ENCODE peak calls at places on chromosome 2, in five cellular contexts. One of them, this sample, is unnamed. For H3K4me1, the result is how much of the 10 kb centered on the place peaks cover.

GRCh38 chr2:84314901-84315330 is 144.2 kb downstream of the SUCLG1 start:
- DNase-seq in A549: peak
- DNase-seq in sigmoid colon: peak
- DNase-seq in SK-N-SH: peak
- DNase-seq in GM12878: peak
- DNase-seq in this sample: peak

GRCh38 chr2:235779444-235779896 is 285.6 kb downstream of the AGAP1 start:
- DNase-seq in A549: peak
- DNase-seq in sigmoid colon: peak
- DNase-seq in SK-N-SH: peak
- DNase-seq in GM12878: no peak
- DNase-seq in this sample: peak

GRCh38 chr2:12231288-12231687 is 484.9 kb downstream of the LPIN1 start:
- DNase-seq in A549: no peak
- DNase-seq in sigmoid colon: no peak
- DNase-seq in SK-N-SH: no peak
- DNase-seq in GM12878: no peak
- DNase-seq in this sample: no peak

GRCh38 chr2:23824777-23825212 is 102.1 kb downstream of the ATAD2B start:
- DNase-seq in A549: peak
- DNase-seq in sigmoid colon: no peak
- DNase-seq in SK-N-SH: peak
- DNase-seq in GM12878: peak
- DNase-seq in this sample: no peak

GRCh38 chr2:122758967-122759366 is 1003.5 kb downstream of the TSN start:
- DNase-seq in A549: no peak
- DNase-seq in sigmoid colon: no peak
- DNase-seq in SK-N-SH: no peak
- DNase-seq in GM12878: no peak
- DNase-seq in this sample: no peak

GRCh38 chr2:134301099-134301970 is 47.5 kb downstream of the MGAT5 start:
- DNase-seq in A549: no peak
- DNase-seq in sigmoid colon: no peak
- DNase-seq in SK-N-SH: no peak
- DNase-seq in GM12878: no peak
- DNase-seq in this sample: no peak

GRCh38 chr2:41719756-41720155 is 328.1 kb upstream of the PKDCC start:
- DNase-seq in A549: no peak
- DNase-seq in sigmoid colon: no peak
- DNase-seq in SK-N-SH: no peak
- DNase-seq in GM12878: no peak
- DNase-seq in this sample: no peak

GRCh38 chr2:118509319-118510016 is 338.0 kb downstream of the EN1 start:
- DNase-seq in A549: no peak
- DNase-seq in sigmoid colon: no peak
- DNase-seq in SK-N-SH: no peak
- DNase-seq in GM12878: no peak
- DNase-seq in this sample: no peak

GRCh38 chr2:65710779-65711295 is 278.4 kb upstream of the SPRED2 start:
- DNase-seq in A549: peak
- DNase-seq in sigmoid colon: no peak
- DNase-seq in SK-N-SH: no peak
- DNase-seq in GM12878: no peak
- DNase-seq in this sample: no peak

GRCh38 chr2:162720559-162721271 is 117.9 kb downstream of the KCNH7 start:
- DNase-seq in A549: no peak
- DNase-seq in sigmoid colon: no peak
- DNase-seq in SK-N-SH: no peak
- DNase-seq in GM12878: no peak
- DNase-seq in this sample: no peak

GRCh38 chr2:3478846-3479385 is 40.4 kb downstream of the ADI1 start:
- DNase-seq in A549: no peak
- DNase-seq in sigmoid colon: no peak
- DNase-seq in SK-N-SH: no peak
- DNase-seq in GM12878: no peak
- DNase-seq in this sample: no peak

GRCh38 chr2:230935132-230935435 is 10.0 kb upstream of the GPR55 start:
- DNase-seq in A549: no peak
- DNase-seq in sigmoid colon: no peak
- DNase-seq in SK-N-SH: no peak
- DNase-seq in GM12878: no peak
- DNase-seq in this sample: no peak

GRCh38 chr2:24077535-24077877 is 1.4 kb upstream of the SF3B6 start:
- DNase-seq in A549: no peak
- DNase-seq in sigmoid colon: no peak
- DNase-seq in SK-N-SH: no peak
- DNase-seq in GM12878: no peak
- DNase-seq in this sample: no peak

GRCh38 chr2:40827371-40827770 is 375.5 kb upstream of the SLC8A1 start:
- DNase-seq in A549: no peak
- DNase-seq in sigmoid colon: no peak
- DNase-seq in SK-N-SH: peak
- DNase-seq in GM12878: no peak
- DNase-seq in this sample: no peak

GRCh38 chr2:234970467-234970866 is 18.6 kb downstream of the SH3BP4 start:
- DNase-seq in A549: no peak
- DNase-seq in sigmoid colon: no peak
- DNase-seq in SK-N-SH: no peak
- DNase-seq in GM12878: no peak
- DNase-seq in this sample: no peak

GRCh38 chr2:224538739-224539138 is 46.4 kb downstream of the CUL3 start:
- DNase-seq in A549: no peak
- DNase-seq in sigmoid colon: no peak
- DNase-seq in SK-N-SH: no peak
- DNase-seq in GM12878: no peak
- DNase-seq in this sample: no peak

GRCh38 chr2:38409904-38410167 is 32.8 kb upstream of the ATL2 start:
- DNase-seq in A549: no peak
- DNase-seq in sigmoid colon: no peak
- DNase-seq in SK-N-SH: no peak
- DNase-seq in GM12878: no peak
- DNase-seq in this sample: no peak

GRCh38 chr2:20674974-20675679 is 8.2 kb downstream of the GDF7 start:
- DNase-seq in A549: no peak
- DNase-seq in sigmoid colon: no peak
- DNase-seq in SK-N-SH: no peak
- DNase-seq in GM12878: no peak
- DNase-seq in this sample: no peak

GRCh38 chr2:23009545-23010149 is 375.3 kb upstream of the KLHL29 start:
- DNase-seq in A549: no peak
- DNase-seq in sigmoid colon: peak
- DNase-seq in SK-N-SH: no peak
- DNase-seq in GM12878: no peak
- DNase-seq in this sample: peak

GRCh38 chr2:100739735-100740432 is 80.1 kb upstream of the NPAS2 start:
- DNase-seq in A549: no peak
- DNase-seq in sigmoid colon: no peak
- DNase-seq in SK-N-SH: no peak
- DNase-seq in GM12878: no peak
- DNase-seq in this sample: no peak

GRCh38 chr2:196515041-196515440 is 124.5 kb upstream of the CCDC150 start:
- DNase-seq in A549: no peak
- DNase-seq in sigmoid colon: no peak
- DNase-seq in SK-N-SH: no peak
- DNase-seq in GM12878: no peak
- DNase-seq in this sample: no peak

GRCh38 chr2:229851870-229852269 is 69.9 kb downstream of the TRIP12 start:
- DNase-seq in A549: no peak
- DNase-seq in sigmoid colon: no peak
- DNase-seq in SK-N-SH: no peak
- DNase-seq in GM12878: no peak
- DNase-seq in this sample: no peak

GRCh38 chr2:133780099-133780996 is 212.1 kb upstream of the NCKAP5 start:
- DNase-seq in A549: peak
- DNase-seq in sigmoid colon: no peak
- DNase-seq in SK-N-SH: peak
- DNase-seq in GM12878: peak
- DNase-seq in this sample: peak

GRCh38 chr2:26033270-26033768 is 565 bp upstream of the RAB10 start:
- DNase-seq in A549: peak
- DNase-seq in sigmoid colon: no peak
- DNase-seq in SK-N-SH: no peak
- DNase-seq in GM12878: no peak
- DNase-seq in this sample: no peak

GRCh38 chr2:231726276-231726675 is 18.0 kb downstream of the PTMA start:
- DNase-seq in A549: no peak
- DNase-seq in sigmoid colon: peak
- DNase-seq in SK-N-SH: no peak
- DNase-seq in GM12878: no peak
- DNase-seq in this sample: no peak

DNA sequence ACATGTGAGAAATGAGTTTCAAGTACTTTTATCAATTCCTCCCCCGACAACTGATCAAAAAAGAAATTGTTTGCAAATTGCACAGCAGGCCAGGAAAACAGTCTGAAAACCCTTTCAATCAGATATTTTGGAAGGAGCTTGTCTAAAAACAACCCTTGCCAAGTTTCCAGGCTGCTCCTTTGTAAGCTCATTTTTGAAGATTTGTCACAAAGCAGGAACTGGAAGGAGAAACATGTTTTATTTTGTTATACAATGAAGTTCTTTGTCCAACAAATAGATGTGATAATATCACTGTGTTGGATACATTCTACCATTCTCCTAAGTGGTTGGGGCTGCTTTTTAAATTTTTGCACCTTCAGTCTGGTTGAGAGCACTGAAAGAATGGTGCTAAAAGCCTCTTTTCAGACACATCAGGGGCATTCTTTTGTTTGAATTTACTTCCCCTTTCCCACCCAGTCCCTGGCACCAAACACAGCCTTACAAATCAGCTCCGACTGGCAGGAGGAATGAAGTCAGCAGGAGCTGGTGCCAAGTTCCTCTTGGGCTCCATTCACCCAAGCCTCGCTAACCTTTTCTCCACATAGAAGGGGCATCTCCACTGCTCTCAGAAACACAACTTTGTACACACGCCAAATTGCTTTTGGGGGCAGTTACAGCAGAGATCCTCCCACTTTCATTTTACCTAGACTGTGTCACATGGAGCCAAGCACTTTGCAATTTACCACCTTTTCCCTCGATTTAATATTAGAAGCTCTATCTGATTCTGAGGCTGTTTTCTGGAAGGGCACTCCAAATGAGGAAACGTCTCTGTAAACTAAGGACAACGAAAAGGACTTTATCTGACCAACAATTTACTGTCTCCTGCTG is 88.0 kb downstream of the C1D start:
- DNase-seq in A549: no peak
- DNase-seq in sigmoid colon: no peak
- DNase-seq in SK-N-SH: no peak
- DNase-seq in GM12878: no peak
- DNase-seq in this sample: no peak
- TF ChIP-seq EP300 in A549: no peak
- TF ChIP-seq EP300 in sigmoid colon: no peak
- TF ChIP-seq EP300 in SK-N-SH: no peak
- TF ChIP-seq EP300 in GM12878: no peak
- TF ChIP-seq EP300 in this sample: no peak

GRCh38 chr2:120599656-120600055 is 136.0 kb upstream of the GLI2 start:
- DNase-seq in A549: no peak
- DNase-seq in sigmoid colon: no peak
- DNase-seq in SK-N-SH: no peak
- DNase-seq in GM12878: no peak
- DNase-seq in this sample: no peak
- H3K4me1 ChIP-seq in A549: under half
- H3K4me1 ChIP-seq in sigmoid colon: under half
- H3K4me1 ChIP-seq in SK-N-SH: under half
- H3K4me1 ChIP-seq in GM12878: under half
- H3K4me1 ChIP-seq in this sample: under half

GRCh38 chr2:210210185-210210584 is 15.1 kb downstream of the ACADL start:
- DNase-seq in A549: no peak
- DNase-seq in sigmoid colon: no peak
- DNase-seq in SK-N-SH: no peak
- DNase-seq in GM12878: no peak
- DNase-seq in this sample: no peak

GRCh38 chr2:210215120-210215519 is 10.1 kb downstream of the ACADL start:
- DNase-seq in A549: no peak
- DNase-seq in sigmoid colon: no peak
- DNase-seq in SK-N-SH: no peak
- DNase-seq in GM12878: no peak
- DNase-seq in this sample: no peak
- TF ChIP-seq EP300 in A549: no peak
- TF ChIP-seq EP300 in sigmoid colon: no peak
- TF ChIP-seq EP300 in SK-N-SH: no peak
- TF ChIP-seq EP300 in GM12878: no peak
- TF ChIP-seq EP300 in this sample: no peak

GRCh38 chr2:36695746-36696415 is 626 bp upstream of the VIT start:
- DNase-seq in A549: peak
- DNase-seq in sigmoid colon: no peak
- DNase-seq in SK-N-SH: peak
- DNase-seq in GM12878: no peak
- DNase-seq in this sample: no peak
- H3K4me1 ChIP-seq in A549: under half
- H3K4me1 ChIP-seq in sigmoid colon: under half
- H3K4me1 ChIP-seq in SK-N-SH: under half
- H3K4me1 ChIP-seq in GM12878: under half
- H3K4me1 ChIP-seq in this sample: under half

DNA sequence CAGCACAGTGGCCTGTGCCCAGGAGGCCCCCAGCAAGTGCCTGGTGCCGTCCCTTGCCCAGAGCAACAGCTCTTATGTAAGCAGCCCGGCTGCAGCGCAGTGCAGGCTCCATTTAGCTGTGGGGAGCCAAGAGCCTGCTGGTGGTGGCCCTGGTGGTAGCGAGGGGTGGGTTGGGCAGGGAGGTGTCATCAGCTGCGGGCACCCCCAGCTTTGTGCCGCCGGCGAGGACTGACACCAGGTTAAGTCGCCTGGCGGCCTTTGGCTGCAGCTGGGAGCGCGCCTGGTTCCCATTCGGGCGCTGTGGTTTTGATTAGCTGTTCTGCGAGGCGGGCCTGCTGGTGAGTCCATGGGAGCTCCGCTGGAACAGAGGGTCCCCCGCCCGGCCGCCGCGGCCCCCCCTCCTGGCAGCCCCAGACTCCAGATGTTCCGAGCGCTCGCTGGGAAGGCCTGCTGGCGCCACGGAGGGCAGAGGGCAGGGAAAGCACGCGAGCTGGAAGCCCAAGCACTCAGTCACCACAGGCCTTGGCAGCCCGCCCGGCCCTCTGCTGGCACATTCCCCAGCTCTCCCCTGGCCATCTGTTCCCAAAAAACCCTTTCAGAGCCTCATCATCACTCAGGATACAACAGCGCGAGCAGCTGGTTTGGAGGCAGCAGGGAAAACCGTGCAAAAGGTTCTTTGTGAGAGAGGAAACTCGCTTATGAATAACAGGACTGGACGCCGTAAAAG is 18.4 kb downstream of the ATOH8 start:
- DNase-seq in A549: peak
- DNase-seq in sigmoid colon: peak
- DNase-seq in SK-N-SH: peak
- DNase-seq in GM12878: no peak
- DNase-seq in this sample: peak
- TF ChIP-seq EP300 in A549: no peak
- TF ChIP-seq EP300 in sigmoid colon: peak
- TF ChIP-seq EP300 in SK-N-SH: peak
- TF ChIP-seq EP300 in GM12878: no peak
- TF ChIP-seq EP300 in this sample: peak

GRCh38 chr2:144481109-144481508 is 38.8 kb downstream of the ZEB2 start:
- DNase-seq in A549: no peak
- DNase-seq in sigmoid colon: no peak
- DNase-seq in SK-N-SH: no peak
- DNase-seq in GM12878: no peak
- DNase-seq in this sample: no peak
- H3K4me1 ChIP-seq in A549: under half
- H3K4me1 ChIP-seq in sigmoid colon: under half
- H3K4me1 ChIP-seq in SK-N-SH: under half
- H3K4me1 ChIP-seq in GM12878: under half
- H3K4me1 ChIP-seq in this sample: half or more

This sample was measured in tibial nerve.